ENCODE peak calls at places on chromosomes 3 and 15, in nine cellular contexts. K is breast epithelium, R is lower leg skin, S is suprapubic skin, L is H54, I is uterus, C is sigmoid colon, E is Peyer's patch, F is stomach. Y is an unnamed sample.

GRCh38 chr15:47685141-47685870 is 32.0 kb upstream of the SEMA6D start:
- DNase-seq in K (no peak), R (no peak), S (no peak), L (no peak), I (no peak), C (no peak), E (no peak), F (no peak), Y (no peak)

GRCh38 chr15:82832601-82833209 is 23.3 kb downstream of the WHAMM start:
- DNase-seq in K (no peak), R (no peak), S (no peak), L (no peak), I (no peak), C (no peak), E (no peak), F (no peak), Y (peak)

GRCh38 chr15:98881526-98882517 is 125.8 kb downstream of the PGPEP1L start:
- DNase-seq in K (no peak), R (no peak), S (no peak), L (no peak), I (no peak), C (no peak), E (no peak), F (no peak), Y (peak)

GRCh38 chr15:80596521-80596976 is 98.6 kb upstream of the ABHD17C start:
- DNase-seq in K (no peak), R (peak), S (no peak), L (no peak), I (no peak), C (no peak), E (no peak), F (peak), Y (no peak)

GRCh38 chr3:122875547-122876127 is 80.8 kb downstream of the SLC49A4 start:
- DNase-seq in K (no peak), R (no peak), S (no peak), L (no peak), I (no peak), C (no peak), E (no peak), F (no peak), Y (no peak)

GRCh38 chr3:117665311-117665710 is 955.7 kb downstream of the TUSC7 start:
- DNase-seq in K (no peak), R (no peak), S (no peak), L (no peak), I (no peak), C (no peak), E (no peak), F (peak), Y (no peak)

GRCh38 chr3:108527109-108527508 is 16.7 kb upstream of the MYH15 start:
- DNase-seq in K (no peak), R (no peak), S (no peak), L (no peak), I (no peak), C (no peak), E (no peak), F (no peak), Y (no peak)

GRCh38 chr3:56787784-56788256 is 13.9 kb downstream of the ARHGEF3 start:
- DNase-seq in K (no peak), R (peak), S (no peak), L (no peak), I (no peak), C (no peak), E (no peak), F (no peak), Y (no peak)

GRCh38 chr3:155382396-155383042 is 89.0 kb upstream of the STRIT1 start:
- DNase-seq in K (peak), R (peak), S (no peak), L (peak), I (peak), C (peak), E (peak), F (peak), Y (no peak)

GRCh38 chr15:100340721-100341661 is 784 bp downstream of the ADAMTS17 start:
- DNase-seq in K (no peak), R (peak), S (no peak), L (no peak), I (no peak), C (no peak), E (peak), F (no peak), Y (no peak)

DNA sequence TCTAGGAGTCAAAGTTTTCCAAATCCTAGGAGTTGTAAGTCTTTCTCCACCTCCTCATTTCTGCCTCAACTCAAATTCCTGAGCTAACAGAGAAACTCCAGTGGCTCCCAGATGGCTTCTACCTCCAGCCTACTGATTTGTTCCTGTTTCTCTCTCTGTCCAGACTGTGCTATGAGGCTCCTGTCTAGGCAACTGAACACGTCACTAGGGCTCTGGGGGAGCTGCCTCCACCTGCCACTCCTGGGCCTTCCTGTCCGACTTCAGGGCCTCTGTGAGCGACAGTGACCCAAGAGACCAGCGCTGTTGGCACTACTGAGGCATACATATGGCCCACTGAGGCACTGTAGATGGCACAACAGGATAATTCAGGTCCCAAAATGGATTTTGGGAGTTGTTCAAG is 71.4 kb downstream of the EXOG start:
- DNase-seq in K (no peak), R (no peak), S (no peak), L (no peak), I (no peak), C (peak), E (peak), F (peak), Y (no peak)
- TF ChIP-seq POLR2A in K (no peak), R (no peak), S (no peak), L (no peak), I (no peak), C (no peak), E (no peak), F (no peak), Y (no peak)

DNA sequence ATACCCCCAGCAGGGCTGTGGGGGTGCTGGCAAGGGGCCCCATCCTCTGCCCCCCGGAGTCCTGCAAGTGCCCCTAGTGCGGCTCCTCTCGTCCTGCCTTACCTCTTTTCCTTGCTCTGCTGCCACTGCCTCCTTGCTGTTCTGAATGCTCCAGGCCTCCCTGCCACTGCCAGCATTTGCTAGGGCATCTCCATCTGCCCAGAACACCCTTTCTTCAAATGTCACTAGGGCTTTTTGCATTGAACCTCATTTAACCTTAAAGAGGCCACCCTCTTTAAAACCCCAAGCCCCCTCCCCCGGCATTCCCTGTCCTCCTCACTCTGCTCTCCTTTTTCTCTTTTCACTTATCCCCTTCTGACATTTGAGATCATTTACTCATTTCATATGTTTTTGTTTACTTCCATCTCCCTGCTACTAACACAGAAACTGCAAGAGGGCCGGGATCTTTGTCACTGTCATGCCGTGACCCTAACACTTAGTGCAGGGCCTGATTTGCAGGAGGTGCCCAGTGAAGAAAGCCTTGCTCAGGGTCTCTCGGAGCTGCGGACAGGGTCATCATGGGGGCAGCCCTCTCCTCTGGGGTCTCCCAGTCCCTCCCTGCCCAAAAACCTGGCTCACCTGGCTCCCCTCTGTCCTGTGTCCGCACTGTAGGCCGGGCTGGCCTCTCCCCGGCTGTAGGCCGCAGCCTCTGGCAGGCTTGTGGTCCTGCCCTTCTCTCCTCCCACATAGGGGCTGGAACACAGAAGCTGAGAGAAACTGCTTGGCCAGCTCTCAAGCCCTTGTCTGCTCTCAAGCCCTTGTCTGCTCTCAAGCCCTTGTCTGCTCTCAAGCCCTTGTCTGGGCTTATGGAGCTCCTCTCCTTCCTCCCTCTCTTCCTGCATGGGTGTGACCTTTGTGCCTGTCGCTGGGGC is at the start of gene ACOX2:
- DNase-seq in K (peak), R (peak), S (no peak), L (no peak), I (peak), C (peak), E (peak), F (peak), Y (no peak)
- TF ChIP-seq POLR2A in K (no peak), R (no peak), S (no peak), L (no peak), I (peak), C (no peak), E (peak), F (no peak), Y (no peak)

GRCh38 chr3:129278970-129279906 is 568 bp downstream of the HMCES start:
- DNase-seq in K (peak), R (peak), S (no peak), L (peak), I (peak), C (peak), E (no peak), F (peak), Y (no peak)
- TF ChIP-seq POLR2A in K (no peak), R (no peak), S (no peak), L (no peak), I (no peak), C (no peak), E (no peak), F (no peak), Y (no peak)

GRCh38 chr15:88627463-88627862 is 6.3 kb downstream of the AEN start:
- DNase-seq in K (no peak), R (no peak), S (no peak), L (no peak), I (no peak), C (peak), E (no peak), F (no peak), Y (no peak)

GRCh38 chr15:88630798-88631463 is 7.9 kb upstream of the ISG20 start:
- DNase-seq in K (no peak), R (no peak), S (no peak), L (no peak), I (no peak), C (peak), E (peak), F (no peak), Y (no peak)

GRCh38 chr15:88628018-88628673 is 7.0 kb downstream of the AEN start:
- DNase-seq in K (no peak), R (no peak), S (no peak), L (no peak), I (no peak), C (peak), E (no peak), F (no peak), Y (no peak)

GRCh38 chr15:88630141-88630721 is 8.6 kb upstream of the ISG20 start:
- DNase-seq in K (no peak), R (no peak), S (no peak), L (peak), I (no peak), C (peak), E (peak), F (peak), Y (no peak)

DNA sequence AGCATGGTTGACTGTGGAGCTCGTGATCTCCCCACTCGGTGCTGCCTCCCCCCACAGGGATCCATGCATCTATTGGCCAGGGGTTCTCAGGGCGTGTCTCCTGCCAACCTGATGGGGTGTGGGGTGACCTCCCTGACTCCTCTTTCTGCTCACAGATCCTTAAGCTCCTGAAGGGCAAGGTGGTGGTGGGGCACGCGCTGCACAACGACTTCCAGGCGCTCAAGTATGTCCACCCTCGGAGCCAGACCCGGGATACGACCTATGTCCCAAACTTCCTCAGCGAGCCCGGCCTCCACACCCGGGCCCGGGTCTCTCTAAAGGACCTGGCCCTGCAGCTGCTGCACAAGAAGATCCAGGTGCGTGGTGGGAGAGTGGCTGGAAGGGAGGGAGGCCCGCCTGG is 7.9 kb downstream of the AEN start:
- DNase-seq in K (no peak), R (no peak), S (no peak), L (no peak), I (no peak), C (no peak), E (no peak), F (no peak), Y (no peak)
- TF ChIP-seq POLR2A in K (no peak), R (no peak), S (no peak), L (no peak), I (no peak), C (no peak), E (no peak), F (no peak), Y (peak)

GRCh38 chr3:100993309-100993708 is at the start of gene ABI3BP:
- DNase-seq in K (peak), R (peak), S (peak), L (peak), I (peak), C (peak), E (peak), F (peak), Y (no peak)
- TF ChIP-seq POLR2A in K (no peak), R (no peak), S (peak), L (peak), I (peak), C (peak), E (no peak), F (no peak), Y (no peak)

GRCh38 chr3:38138347-38139190 is at the start of gene MYD88:
- DNase-seq in K (peak), R (peak), S (peak), L (no peak), I (peak), C (peak), E (peak), F (peak), Y (peak)
- TF ChIP-seq POLR2A in K (no peak), R (no peak), S (peak), L (peak), I (peak), C (peak), E (peak), F (no peak), Y (peak)